ENCODE peak calls at places on chromosomes 1 and 21, in six cellular contexts. One of them, this sample, is unnamed. For H3K9me3, the result is how much of the 10 kb centered on the place peaks cover.

GRCh38 chr1:43930168-43930948 is 3.2 kb upstream of the ARTN start:
- DNase-seq in PC-3: peak
- DNase-seq in neural progenitor cell: peak
- DNase-seq in HCT116: peak
- DNase-seq in MM.1S: peak
- DNase-seq in SK-N-SH: no peak
- DNase-seq in this sample: peak

GRCh38 chr1:30856260-30856790 is 52.2 kb downstream of the SDC3 start:
- DNase-seq in PC-3: no peak
- DNase-seq in neural progenitor cell: peak
- DNase-seq in HCT116: no peak
- DNase-seq in MM.1S: no peak
- DNase-seq in SK-N-SH: peak
- DNase-seq in this sample: no peak

GRCh38 chr1:91622586-91622985 is 121.9 kb downstream of the CDC7 start:
- DNase-seq in PC-3: no peak
- DNase-seq in neural progenitor cell: no peak
- DNase-seq in HCT116: no peak
- DNase-seq in MM.1S: no peak
- DNase-seq in SK-N-SH: no peak
- DNase-seq in this sample: no peak

GRCh38 chr1:146032613-146033219 is 11.2 kb upstream of the HJV start:
- DNase-seq in PC-3: peak
- DNase-seq in neural progenitor cell: peak
- DNase-seq in HCT116: peak
- DNase-seq in MM.1S: peak
- DNase-seq in SK-N-SH: peak
- DNase-seq in this sample: peak

GRCh38 chr21:15209224-15209623 is 144.4 kb upstream of the NRIP1 start:
- DNase-seq in PC-3: peak
- DNase-seq in neural progenitor cell: no peak
- DNase-seq in HCT116: no peak
- DNase-seq in MM.1S: no peak
- DNase-seq in SK-N-SH: no peak
- DNase-seq in this sample: no peak

GRCh38 chr1:225378880-225379279 is 49.0 kb downstream of the LBR start:
- DNase-seq in PC-3: peak
- DNase-seq in neural progenitor cell: peak
- DNase-seq in HCT116: no peak
- DNase-seq in MM.1S: no peak
- DNase-seq in SK-N-SH: no peak
- DNase-seq in this sample: no peak

GRCh38 chr21:39000496-39000895 is 182.8 kb downstream of the PSMG1 start:
- DNase-seq in PC-3: peak
- DNase-seq in neural progenitor cell: no peak
- DNase-seq in HCT116: no peak
- DNase-seq in MM.1S: no peak
- DNase-seq in SK-N-SH: no peak
- DNase-seq in this sample: no peak

GRCh38 chr21:42820513-42821465 is 58.5 kb downstream of the WDR4 start:
- DNase-seq in PC-3: no peak
- DNase-seq in neural progenitor cell: no peak
- DNase-seq in HCT116: no peak
- DNase-seq in MM.1S: no peak
- DNase-seq in SK-N-SH: no peak
- DNase-seq in this sample: no peak

GRCh38 chr1:6922096-6922931 is 137.1 kb downstream of the CAMTA1 start:
- DNase-seq in PC-3: no peak
- DNase-seq in neural progenitor cell: peak
- DNase-seq in HCT116: no peak
- DNase-seq in MM.1S: peak
- DNase-seq in SK-N-SH: peak
- DNase-seq in this sample: no peak

GRCh38 chr1:30533141-30533540 is 190.2 kb downstream of the MATN1 start:
- DNase-seq in PC-3: no peak
- DNase-seq in neural progenitor cell: no peak
- DNase-seq in HCT116: no peak
- DNase-seq in MM.1S: no peak
- DNase-seq in SK-N-SH: no peak
- DNase-seq in this sample: no peak

GRCh38 chr21:30881480-30881879 is at the start of gene KRTAP11-1:
- DNase-seq in PC-3: no peak
- DNase-seq in neural progenitor cell: no peak
- DNase-seq in HCT116: no peak
- DNase-seq in MM.1S: no peak
- DNase-seq in SK-N-SH: no peak
- DNase-seq in this sample: no peak

GRCh38 chr1:209879539-209879938 is 51.8 kb downstream of the UTP25 start:
- DNase-seq in PC-3: peak
- DNase-seq in neural progenitor cell: no peak
- DNase-seq in HCT116: no peak
- DNase-seq in MM.1S: no peak
- DNase-seq in SK-N-SH: peak
- DNase-seq in this sample: no peak

GRCh38 chr1:54335396-54336056 is 70.7 kb downstream of the SSBP3 start:
- DNase-seq in PC-3: peak
- DNase-seq in neural progenitor cell: no peak
- DNase-seq in HCT116: no peak
- DNase-seq in MM.1S: no peak
- DNase-seq in SK-N-SH: no peak
- DNase-seq in this sample: no peak

GRCh38 chr1:224539971-224540370 is 76.1 kb upstream of the CNIH3 start:
- DNase-seq in PC-3: no peak
- DNase-seq in neural progenitor cell: no peak
- DNase-seq in HCT116: no peak
- DNase-seq in MM.1S: no peak
- DNase-seq in SK-N-SH: no peak
- DNase-seq in this sample: no peak

GRCh38 chr21:34796518-34797201 is 127.9 kb downstream of the CLIC6 start:
- DNase-seq in PC-3: peak
- DNase-seq in neural progenitor cell: no peak
- DNase-seq in HCT116: peak
- DNase-seq in MM.1S: no peak
- DNase-seq in SK-N-SH: no peak
- DNase-seq in this sample: no peak

GRCh38 chr1:193542668-193543067 is 356.3 kb upstream of the B3GALT2 start:
- DNase-seq in PC-3: no peak
- DNase-seq in neural progenitor cell: no peak
- DNase-seq in HCT116: no peak
- DNase-seq in MM.1S: no peak
- DNase-seq in SK-N-SH: no peak
- DNase-seq in this sample: no peak

GRCh38 chr1:150106331-150106730 is 38.8 kb downstream of the VPS45 start:
- DNase-seq in PC-3: no peak
- DNase-seq in neural progenitor cell: no peak
- DNase-seq in HCT116: no peak
- DNase-seq in MM.1S: peak
- DNase-seq in SK-N-SH: no peak
- DNase-seq in this sample: no peak

GRCh38 chr1:16203550-16203949 is 8.9 kb downstream of the ARHGEF19 start:
- DNase-seq in PC-3: no peak
- DNase-seq in neural progenitor cell: no peak
- DNase-seq in HCT116: no peak
- DNase-seq in MM.1S: no peak
- DNase-seq in SK-N-SH: no peak
- DNase-seq in this sample: no peak

DNA sequence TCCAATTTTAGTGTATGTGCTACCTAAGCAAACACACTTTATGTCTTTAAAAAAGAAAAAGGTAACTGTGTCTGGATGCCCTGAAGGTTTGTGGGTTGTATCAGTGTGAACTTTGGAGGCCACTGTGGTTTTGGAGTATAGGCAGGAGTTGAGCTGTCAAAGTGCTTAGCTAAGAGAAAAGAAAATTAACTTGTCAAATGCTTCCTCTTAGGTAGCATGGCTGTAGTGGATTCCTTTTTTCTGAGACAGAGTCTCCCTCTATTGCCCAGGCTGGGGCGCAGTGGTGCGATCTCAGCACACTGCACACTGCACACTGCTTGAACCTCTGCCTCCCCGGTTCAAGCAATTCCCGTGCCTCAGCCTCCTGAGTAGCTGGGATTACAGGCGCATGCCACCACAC is 11.2 kb upstream of the SLC41A1 start:
- DNase-seq in PC-3: no peak
- DNase-seq in neural progenitor cell: no peak
- DNase-seq in HCT116: no peak
- DNase-seq in MM.1S: peak
- DNase-seq in SK-N-SH: no peak
- DNase-seq in this sample: no peak
- H3K9me3 ChIP-seq in PC-3: under half
- H3K9me3 ChIP-seq in neural progenitor cell: under half
- H3K9me3 ChIP-seq in HCT116: under half
- H3K9me3 ChIP-seq in MM.1S: under half
- H3K9me3 ChIP-seq in SK-N-SH: under half
- H3K9me3 ChIP-seq in this sample: under half

GRCh38 chr1:100628631-100629081 is 90.7 kb downstream of the GPR88 start:
- DNase-seq in PC-3: no peak
- DNase-seq in neural progenitor cell: no peak
- DNase-seq in HCT116: no peak
- DNase-seq in MM.1S: no peak
- DNase-seq in SK-N-SH: no peak
- DNase-seq in this sample: no peak
- TF ChIP-seq EZH2phosphoT487 in PC-3: no peak
- TF ChIP-seq EZH2phosphoT487 in neural progenitor cell: no peak
- TF ChIP-seq EZH2phosphoT487 in HCT116: no peak
- TF ChIP-seq EZH2phosphoT487 in MM.1S: no peak
- TF ChIP-seq EZH2phosphoT487 in SK-N-SH: no peak
- TF ChIP-seq EZH2phosphoT487 in this sample: no peak

GRCh38 chr1:248756636-248757035 is 1.1 kb upstream of the LYPD8 start:
- DNase-seq in PC-3: no peak
- DNase-seq in neural progenitor cell: no peak
- DNase-seq in HCT116: no peak
- DNase-seq in MM.1S: peak
- DNase-seq in SK-N-SH: no peak
- DNase-seq in this sample: no peak
- H3K9me3 ChIP-seq in PC-3: under half
- H3K9me3 ChIP-seq in neural progenitor cell: under half
- H3K9me3 ChIP-seq in HCT116: under half
- H3K9me3 ChIP-seq in MM.1S: under half
- H3K9me3 ChIP-seq in SK-N-SH: under half
- H3K9me3 ChIP-seq in this sample: under half

GRCh38 chr1:112697781-112698201 is 9.1 kb downstream of the RHOC start:
- DNase-seq in PC-3: no peak
- DNase-seq in neural progenitor cell: no peak
- DNase-seq in HCT116: no peak
- DNase-seq in MM.1S: no peak
- DNase-seq in SK-N-SH: no peak
- DNase-seq in this sample: no peak
- TF ChIP-seq EZH2phosphoT487 in PC-3: no peak
- TF ChIP-seq EZH2phosphoT487 in neural progenitor cell: no peak
- TF ChIP-seq EZH2phosphoT487 in HCT116: no peak
- TF ChIP-seq EZH2phosphoT487 in MM.1S: no peak
- TF ChIP-seq EZH2phosphoT487 in SK-N-SH: no peak
- TF ChIP-seq EZH2phosphoT487 in this sample: no peak

GRCh38 chr1:234586892-234587445 is 23.0 kb downstream of the IRF2BP2 start:
- DNase-seq in PC-3: peak
- DNase-seq in neural progenitor cell: no peak
- DNase-seq in HCT116: no peak
- DNase-seq in MM.1S: no peak
- DNase-seq in SK-N-SH: no peak
- DNase-seq in this sample: no peak
- H3K9me3 ChIP-seq in PC-3: under half
- H3K9me3 ChIP-seq in neural progenitor cell: under half
- H3K9me3 ChIP-seq in HCT116: under half
- H3K9me3 ChIP-seq in MM.1S: under half
- H3K9me3 ChIP-seq in SK-N-SH: under half
- H3K9me3 ChIP-seq in this sample: under half

DNA sequence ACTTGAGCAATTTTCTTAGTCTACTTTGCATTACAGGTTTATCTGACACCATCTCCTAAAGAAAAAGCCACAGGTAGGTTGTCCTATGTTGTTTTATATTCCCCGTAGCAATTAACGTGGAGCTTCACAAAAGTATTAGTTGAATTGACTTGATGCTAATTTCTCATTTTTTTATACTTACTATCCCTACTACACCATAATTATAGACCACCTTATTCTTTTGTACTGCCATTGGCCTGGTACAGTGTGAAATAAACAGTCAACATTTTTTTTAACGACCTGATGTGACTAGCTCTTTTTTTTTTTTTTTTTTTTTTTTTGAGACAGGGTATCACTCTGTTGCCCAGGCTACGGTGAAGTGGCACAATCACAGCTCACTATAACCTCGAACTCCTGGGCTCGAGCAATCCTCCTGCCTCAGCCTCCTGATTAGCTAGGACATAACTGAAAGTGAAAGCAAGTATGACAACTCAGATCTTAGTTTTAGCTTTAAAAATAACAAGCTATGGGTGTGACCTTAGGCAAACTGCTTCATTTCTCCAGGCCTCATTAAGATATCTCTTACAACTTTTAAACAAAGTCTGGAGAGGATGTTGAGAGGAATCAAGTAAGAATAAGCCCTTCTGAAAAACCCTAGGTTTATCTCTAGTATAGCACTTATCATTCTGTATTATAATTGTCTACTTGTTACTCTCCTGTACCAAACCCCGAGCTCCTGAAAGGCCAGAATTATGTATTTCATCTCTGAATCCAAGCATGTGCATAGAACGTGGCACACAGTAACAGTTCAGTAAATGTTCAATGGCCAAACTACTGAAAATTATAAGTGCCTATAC is 49.5 kb downstream of the LUZP1 start:
- DNase-seq in PC-3: no peak
- DNase-seq in neural progenitor cell: no peak
- DNase-seq in HCT116: no peak
- DNase-seq in MM.1S: peak
- DNase-seq in SK-N-SH: no peak
- DNase-seq in this sample: no peak
- TF ChIP-seq EZH2phosphoT487 in PC-3: no peak
- TF ChIP-seq EZH2phosphoT487 in neural progenitor cell: no peak
- TF ChIP-seq EZH2phosphoT487 in HCT116: no peak
- TF ChIP-seq EZH2phosphoT487 in MM.1S: no peak
- TF ChIP-seq EZH2phosphoT487 in SK-N-SH: no peak
- TF ChIP-seq EZH2phosphoT487 in this sample: no peak

GRCh38 chr1:73326663-73327062 is 871.3 kb downstream of the LRRIQ3 start:
- DNase-seq in PC-3: no peak
- DNase-seq in neural progenitor cell: no peak
- DNase-seq in HCT116: no peak
- DNase-seq in MM.1S: no peak
- DNase-seq in SK-N-SH: no peak
- DNase-seq in this sample: no peak

GRCh38 chr1:73327180-73327793 is 870.7 kb downstream of the LRRIQ3 start:
- DNase-seq in PC-3: no peak
- DNase-seq in neural progenitor cell: no peak
- DNase-seq in HCT116: no peak
- DNase-seq in MM.1S: no peak
- DNase-seq in SK-N-SH: no peak
- DNase-seq in this sample: no peak

GRCh38 chr1:73331726-73332125 is 866.2 kb downstream of the LRRIQ3 start:
- DNase-seq in PC-3: no peak
- DNase-seq in neural progenitor cell: no peak
- DNase-seq in HCT116: no peak
- DNase-seq in MM.1S: no peak
- DNase-seq in SK-N-SH: no peak
- DNase-seq in this sample: no peak

GRCh38 chr1:73333847-73334503 is 864.0 kb downstream of the LRRIQ3 start:
- DNase-seq in PC-3: no peak
- DNase-seq in neural progenitor cell: no peak
- DNase-seq in HCT116: no peak
- DNase-seq in MM.1S: no peak
- DNase-seq in SK-N-SH: no peak
- DNase-seq in this sample: no peak

GRCh38 chr1:73327998-73328397 is 870.0 kb downstream of the LRRIQ3 start:
- DNase-seq in PC-3: no peak
- DNase-seq in neural progenitor cell: no peak
- DNase-seq in HCT116: no peak
- DNase-seq in MM.1S: no peak
- DNase-seq in SK-N-SH: no peak
- DNase-seq in this sample: no peak
- H3K9me3 ChIP-seq in PC-3: under half
- H3K9me3 ChIP-seq in neural progenitor cell: under half
- H3K9me3 ChIP-seq in HCT116: under half
- H3K9me3 ChIP-seq in MM.1S: under half
- H3K9me3 ChIP-seq in SK-N-SH: under half
- H3K9me3 ChIP-seq in this sample: under half